ENCODE peak calls at places on chromosome 12, in eight cellular contexts. W is mesendoderm; Z is CD8-positive, alpha-beta memory T cell; L is BE2C; C is GM23248; T is RWPE2; U is uterus; Q is endothelial cell of umbilical vein. F is an unnamed sample. For H3K27me3, the result is how much of the 10 kb centered on the place peaks cover.

GRCh38 chr12:84599539-84599938 is 313.1 kb downstream of the SLC6A15 start:
- DNase-seq in W (peak), Q (no peak), Z (no peak), T (no peak), C (peak), U (no peak), L (peak), F (no peak)

GRCh38 chr12:51922762-51923505 is 15.6 kb downstream of the ACVRL1 start:
- DNase-seq in Z (no peak), L (no peak), W (no peak), C (peak), Q (peak), T (no peak), U (peak), F (no peak)

GRCh38 chr12:1927051-1927680 is 8.7 kb upstream of the CACNA2D4 start:
- DNase-seq in Z (no peak), U (no peak), Q (no peak), C (no peak), W (no peak), L (no peak), T (no peak), F (peak)

GRCh38 chr12:50788562-50788961 is 24.7 kb downstream of the ATF1 start:
- DNase-seq in C (peak), Q (no peak), L (no peak), U (no peak), W (no peak), T (no peak), Z (no peak), F (no peak)

GRCh38 chr12:6154730-6155459 is 30.4 kb upstream of the VWF start:
- DNase-seq in C (no peak), L (peak), Z (no peak), W (no peak), T (no peak), U (no peak), Q (peak), F (no peak)

GRCh38 chr12:122106891-122107660 is 28.5 kb downstream of the MLXIP start:
- DNase-seq in Q (no peak), T (no peak), W (no peak), L (no peak), Z (no peak), C (peak), U (no peak), F (no peak)

GRCh38 chr12:27015730-27016076 is 1.5 kb upstream of the TM7SF3 start:
- DNase-seq in C (peak), T (no peak), U (no peak), Z (peak), L (no peak), W (peak), Q (peak), F (no peak)

GRCh38 chr12:25518512-25518911 is 34.6 kb downstream of the LMNTD1 start:
- DNase-seq in L (no peak), W (no peak), U (no peak), C (peak), Z (no peak), T (no peak), Q (no peak), F (no peak)

GRCh38 chr12:112992541-112993398 is 14.5 kb downstream of the OAS2 start:
- DNase-seq in W (peak), Q (peak), Z (peak), L (peak), T (no peak), U (no peak), C (peak), F (no peak)

GRCh38 chr12:108542320-108542719 is 18.7 kb downstream of the SART3 start:
- DNase-seq in U (no peak), C (peak), Z (no peak), T (no peak), L (no peak), Q (no peak), W (no peak), F (no peak)

GRCh38 chr12:56687225-56688128 is 607 bp downstream of the PTGES3 start:
- DNase-seq in T (no peak), C (peak), Z (peak), W (no peak), Q (peak), L (peak), U (peak), F (peak)

GRCh38 chr12:96434107-96434506 is 33.9 kb upstream of the CDK17 start:
- DNase-seq in Z (peak), C (peak), U (no peak), W (no peak), T (no peak), Q (peak), L (no peak), F (no peak)

GRCh38 chr12:45959728-45960127 is 30.6 kb downstream of the SCAF11 start:
- DNase-seq in T (no peak), L (no peak), W (no peak), Z (no peak), C (no peak), Q (no peak), U (no peak), F (no peak)

GRCh38 chr12:49972122-49972521 is 625 bp upstream of the AQP6 start:
- DNase-seq in L (no peak), C (no peak), Z (no peak), T (no peak), Q (no peak), U (no peak), W (no peak), F (no peak)

GRCh38 chr12:122203968-122204828 is 689 bp downstream of the B3GNT4 start:
- DNase-seq in Q (no peak), T (no peak), W (no peak), U (no peak), Z (no peak), C (peak), L (no peak), F (peak)

GRCh38 chr12:38823743-38824142 is 81.6 kb downstream of the CPNE8 start:
- DNase-seq in U (no peak), W (no peak), L (no peak), C (peak), Q (peak), T (no peak), Z (no peak), F (no peak)

GRCh38 chr12:20711846-20712245 is 16.7 kb downstream of the SLCO1C1 start:
- DNase-seq in Z (no peak), U (no peak), W (peak), T (no peak), C (no peak), Q (no peak), L (no peak), F (no peak)

GRCh38 chr12:45745861-45746277 is 16.4 kb downstream of the ARID2 start:
- DNase-seq in Z (peak), T (no peak), Q (peak), C (peak), W (no peak), U (no peak), L (no peak), F (no peak)

GRCh38 chr12:49619286-49619685 is 4.1 kb upstream of the PRPF40B start:
- DNase-seq in U (no peak), T (no peak), C (peak), Z (no peak), Q (no peak), W (no peak), L (no peak), F (no peak)

GRCh38 chr12:113207621-113208040 is 13.6 kb upstream of the TPCN1 start:
- DNase-seq in T (no peak), L (no peak), Z (peak), C (no peak), W (no peak), U (no peak), Q (no peak), F (no peak)

GRCh38 chr12:80056232-80056631 is 43.1 kb upstream of the OTOGL start:
- DNase-seq in U (no peak), Q (peak), C (no peak), T (no peak), L (no peak), Z (no peak), W (no peak), F (no peak)

GRCh38 chr12:132761032-132761910 is at the start of gene ANKLE2:
- DNase-seq in Z (peak), T (peak), Q (peak), W (peak), L (peak), C (peak), U (peak), F (peak)

GRCh38 chr12:34404377-34405285 is 382.3 kb downstream of the ALG10 start:
- DNase-seq in L (peak), U (peak), Z (no peak), C (no peak), W (no peak), T (peak), Q (no peak), F (peak)

GRCh38 chr12:64666054-64666914 is 56.0 kb downstream of the RASSF3 start:
- DNase-seq in Q (peak), Z (no peak), C (no peak), W (no peak), T (no peak), U (no peak), L (no peak), F (no peak)

GRCh38 chr12:116015525-116015924 is 262.0 kb downstream of the MED13L start:
- DNase-seq in T (no peak), C (peak), U (no peak), W (peak), Q (peak), L (no peak), Z (no peak), F (no peak)

GRCh38 chr12:81591256-81591655 is 167.9 kb downstream of the PPFIA2 start:
- DNase-seq in L (no peak), W (no peak), T (no peak), Z (no peak), Q (no peak), U (no peak), C (no peak), F (no peak)

GRCh38 chr12:53200107-53200457 is 7.0 kb downstream of the ITGB7 start:
- DNase-seq in L (no peak), W (no peak), C (no peak), T (peak), Z (no peak), Q (no peak), U (no peak), F (no peak)

GRCh38 chr12:120394483-120395367 is 25.8 kb upstream of the MSI1 start:
- DNase-seq in W (peak), T (no peak), C (no peak), U (no peak), Z (no peak), Q (no peak), L (no peak), F (no peak)

GRCh38 chr12:94151577-94151976 is 3.2 kb downstream of the PLXNC1 start:
- DNase-seq in W (no peak), L (no peak), C (no peak), U (no peak), Q (no peak), T (no peak), Z (no peak), F (no peak)

GRCh38 chr12:94150483-94151225 is 2.3 kb downstream of the PLXNC1 start:
- DNase-seq in C (no peak), L (no peak), Z (peak), Q (no peak), T (no peak), W (no peak), U (peak), F (peak)

GRCh38 chr12:94148841-94149780 is 734 bp downstream of the PLXNC1 start:
- DNase-seq in Z (peak), T (no peak), C (peak), L (peak), U (peak), Q (no peak), W (peak), F (peak)

GRCh38 chr12:94147991-94148840 is at the start of gene PLXNC1:
- DNase-seq in W (peak), C (peak), Q (no peak), L (peak), U (peak), T (no peak), Z (peak), F (peak)

DNA sequence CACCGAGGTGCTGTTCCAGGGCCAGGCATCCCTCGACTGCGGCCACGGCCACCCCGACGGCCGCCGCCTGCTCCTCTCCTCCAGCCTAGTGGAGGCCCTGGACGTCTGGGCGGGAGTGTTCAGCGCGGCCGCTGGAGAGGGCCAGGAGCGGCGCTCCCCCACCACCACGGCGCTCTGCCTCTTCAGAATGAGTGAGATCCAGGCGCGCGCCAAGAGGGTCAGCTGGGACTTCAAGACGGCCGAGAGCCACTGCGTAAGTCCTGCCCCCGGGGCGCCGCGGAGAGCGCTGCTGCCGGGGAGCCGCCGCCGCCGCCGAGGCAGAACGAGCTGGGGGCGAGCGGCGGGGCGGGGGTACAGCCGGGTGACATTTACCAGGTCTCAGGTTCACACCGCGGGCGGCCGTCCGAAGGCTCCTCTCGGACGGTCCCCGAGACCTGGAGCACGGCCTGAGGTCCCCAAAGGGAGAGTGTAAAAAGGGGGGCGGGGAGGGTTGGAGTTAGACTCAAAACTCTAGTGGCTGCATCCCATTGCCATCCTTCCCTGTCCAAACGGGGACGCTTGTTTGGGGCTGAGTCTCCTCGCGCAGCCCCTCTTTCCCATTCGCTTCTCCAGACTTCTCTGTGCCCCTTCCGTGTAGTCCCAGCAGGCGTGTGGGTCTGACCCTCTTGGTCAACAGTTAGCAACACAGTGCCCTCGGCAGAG is 1.6 kb downstream of the PLXNC1 start:
- DNase-seq in T (no peak), L (no peak), Q (no peak), U (peak), Z (peak), C (peak), W (peak), F (peak)
- H3K27me3 ChIP-seq in T (half or more), L (half or more), Q (half or more), U (under half), Z (under half), C (half or more), W (under half), F (under half)

GRCh38 chr12:4272014-4272975 is 1.3 kb upstream of the CCND2 start:
- DNase-seq in W (peak), T (peak), L (no peak), Z (peak), Q (peak), U (peak), C (peak), F (peak)
- H3K27me3 ChIP-seq in W (under half), T (under half), L (half or more), Z (under half), Q (half or more), U (under half), C (half or more), F (under half)

DNA sequence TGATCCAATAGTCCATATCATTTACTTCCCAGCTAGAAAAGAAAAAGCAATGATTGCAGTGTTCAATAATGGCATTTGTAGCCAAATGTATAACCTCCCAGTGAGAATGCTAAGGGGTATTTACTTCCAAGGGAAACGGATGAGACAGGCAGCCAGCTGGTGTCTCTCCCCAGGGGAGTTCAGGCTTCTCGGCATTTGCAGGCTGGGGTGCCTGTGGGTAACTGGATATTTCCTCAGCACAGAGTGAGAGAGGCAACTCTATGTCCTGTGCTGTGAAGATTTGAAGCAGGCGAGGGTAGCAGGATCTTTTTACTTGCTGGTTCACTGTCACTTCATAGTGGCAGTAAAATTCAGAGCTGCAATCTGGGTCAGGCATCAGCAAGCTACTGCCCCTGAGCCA is 1455.6 kb upstream of the TMEM132C start:
- DNase-seq in Z (no peak), L (no peak), C (no peak), Q (no peak), W (peak), U (no peak), T (no peak), F (no peak)
- H3K27me3 ChIP-seq in Z (under half), L (under half), C (under half), Q (under half), W (under half), U (under half), T (under half), F (under half)

GRCh38 chr12:124744273-124744640 is 119.4 kb downstream of the SCARB1 start:
- DNase-seq in U (no peak), T (no peak), Q (no peak), C (no peak), W (no peak), Z (no peak), L (no peak), F (no peak)
- H3K27me3 ChIP-seq in U (under half), T (under half), Q (under half), C (under half), W (under half), Z (under half), L (under half), F (under half)

DNA sequence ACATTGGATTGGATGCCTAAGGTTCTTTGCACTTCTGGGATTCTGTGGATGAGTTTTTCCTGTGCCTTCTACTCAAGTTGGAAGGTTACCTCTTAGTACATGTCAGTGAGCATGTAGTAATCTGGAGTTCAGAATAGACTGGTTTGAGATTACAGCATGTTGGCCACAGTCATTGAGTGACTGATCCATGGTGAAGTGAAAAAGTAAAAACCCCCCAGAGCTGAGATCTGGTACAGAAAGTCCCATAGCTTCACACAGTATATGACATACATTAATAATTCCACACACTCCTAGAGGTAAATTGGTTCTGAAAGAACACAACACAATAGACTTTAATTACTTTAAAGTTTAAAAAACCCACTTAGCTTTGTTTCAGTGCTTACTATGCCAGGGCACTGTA is 11.9 kb upstream of the CCND2 start:
- DNase-seq in U (no peak), C (no peak), W (no peak), L (no peak), Z (no peak), Q (no peak), T (no peak), F (no peak)
- H3K27me3 ChIP-seq in U (under half), C (half or more), W (under half), L (half or more), Z (under half), Q (under half), T (under half), F (under half)

DNA sequence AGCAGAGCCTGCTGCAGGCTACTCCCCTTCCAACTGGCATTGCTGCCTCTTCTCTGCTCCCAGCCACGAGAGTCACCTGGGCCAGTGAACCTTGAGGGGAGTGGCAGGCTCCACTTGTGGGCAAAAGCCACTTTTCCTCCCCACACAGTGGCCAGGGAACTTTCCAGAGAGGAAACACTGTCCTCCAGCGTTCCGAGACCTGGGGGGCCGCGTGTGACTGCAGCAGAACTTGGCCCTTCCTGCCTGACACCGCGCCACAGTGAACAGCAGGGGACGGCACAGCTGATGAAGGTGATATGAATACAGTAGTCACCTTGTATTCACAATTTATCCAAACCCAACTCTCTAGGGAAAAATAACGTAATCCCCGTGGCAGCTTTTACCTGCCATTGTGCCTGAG is 114.9 kb downstream of the PIWIL1 start:
- DNase-seq in U (no peak), W (no peak), T (no peak), L (no peak), C (no peak), Q (no peak), Z (no peak), F (no peak)
- H3K27me3 ChIP-seq in U (under half), W (under half), T (under half), L (under half), C (under half), Q (under half), Z (under half), F (under half)

GRCh38 chr12:94870511-94870910 is 133.0 kb downstream of the NDUFA12 start:
- DNase-seq in C (no peak), W (no peak), Q (no peak), T (no peak), L (no peak), U (no peak), Z (no peak), F (no peak)
- H3K27me3 ChIP-seq in C (half or more), W (under half), Q (under half), T (under half), L (half or more), U (under half), Z (under half), F (under half)

DNA sequence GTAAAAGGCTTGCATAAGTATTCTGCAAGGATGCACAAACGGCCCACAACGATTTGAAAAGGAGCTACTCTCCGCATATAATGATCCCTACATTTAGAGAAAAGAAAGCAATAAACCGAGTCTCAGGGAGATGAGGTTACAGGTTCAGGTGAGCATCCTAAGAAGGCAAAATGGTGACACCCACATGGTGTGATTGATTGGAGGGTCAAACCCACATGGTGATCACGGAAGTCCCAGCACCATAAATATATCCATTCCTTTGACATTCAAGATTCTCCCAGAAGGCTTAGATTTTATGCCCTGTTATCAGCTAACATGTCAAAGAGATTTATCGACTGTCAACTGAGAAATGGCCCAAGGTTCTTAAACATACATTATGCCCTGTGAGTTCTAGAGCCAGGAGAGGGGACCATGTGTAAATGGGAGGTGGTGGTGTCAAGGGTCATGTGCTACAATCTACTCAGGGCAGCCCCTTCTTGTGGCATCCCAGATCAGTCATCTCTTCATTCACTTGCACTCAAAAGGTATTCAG is 282.2 kb downstream of the EMP1 start:
- DNase-seq in C (no peak), L (no peak), Q (no peak), W (no peak), U (no peak), T (no peak), Z (no peak), F (no peak)
- H3K27me3 ChIP-seq in C (under half), L (under half), Q (under half), W (under half), U (under half), T (under half), Z (under half), F (under half)

F was measured in ovary.